ENCODE peak calls at places on chromosomes 12 and 14, in six cellular contexts. K is SK-N-SH, L is PC-3, B is HCT116, V is Karpas-422, W is MM.1S. Y is an unnamed sample.

GRCh38 chr12:53254816-53255545 is 13.1 kb upstream of the ESPL1 start:
- DNase-seq in B (no peak), V (no peak), L (no peak), W (no peak), K (no peak), Y (no peak)

GRCh38 chr14:88999137-88999536 is 174.7 kb downstream of the TTC8 start:
- DNase-seq in K (no peak), L (no peak), V (no peak), B (no peak), W (no peak), Y (no peak)

GRCh38 chr12:121003650-121004049 is 12.6 kb downstream of the C12orf43 start:
- DNase-seq in V (no peak), W (no peak), K (no peak), B (no peak), L (no peak), Y (no peak)

GRCh38 chr14:84453541-84453940 is 1076.4 kb upstream of the FLRT2 start:
- DNase-seq in W (no peak), V (no peak), B (no peak), L (no peak), K (no peak), Y (peak; percentile 11)

GRCh38 chr14:20429801-20430669 is 5.9 kb downstream of the KLHL33 start:
- DNase-seq in K (no peak), V (no peak), L (no peak), W (no peak), B (no peak), Y (no peak)

GRCh38 chr12:51815571-51815970 is 32.9 kb downstream of the FIGNL2 start:
- DNase-seq in K (no peak), L (no peak), W (no peak), B (no peak), V (no peak), Y (peak; percentile 23)

GRCh38 chr12:109422251-109422650 is 54.8 kb downstream of the KCTD10 start:
- DNase-seq in K (no peak), V (no peak), W (no peak), L (no peak), B (no peak), Y (no peak)

GRCh38 chr14:37491076-37491475 is 104.0 kb downstream of the FOXA1 start:
- DNase-seq in L (no peak), K (no peak), B (no peak), W (no peak), V (no peak), Y (no peak)

GRCh38 chr14:95061317-95062093 is 95.8 kb downstream of the DICER1 start:
- DNase-seq in K (no peak), L (no peak), V (no peak), B (no peak), W (no peak), Y (no peak)

GRCh38 chr12:49260831-49261363 is 4.0 kb upstream of the TUBA1C start:
- DNase-seq in W (no peak), L (no peak), K (no peak), V (no peak), B (no peak), Y (no peak)

GRCh38 chr12:5458229-5459050 is 26.5 kb downstream of the NTF3 start:
- DNase-seq in V (no peak), L (no peak), W (no peak), K (no peak), B (no peak), Y (no peak)

GRCh38 chr14:78227466-78228077 is 57.4 kb downstream of the NRXN3 start:
- DNase-seq in W (no peak), V (no peak), L (no peak), B (no peak), K (no peak), Y (peak; percentile 33)

GRCh38 chr14:90450151-90450550 is 53.3 kb downstream of the CALM1 start:
- DNase-seq in W (no peak), K (no peak), B (no peak), L (no peak), V (no peak), Y (no peak)

GRCh38 chr14:68860771-68861170 is 67.9 kb upstream of the ZFP36L1 start:
- DNase-seq in B (no peak), L (no peak), K (no peak), V (no peak), W (no peak), Y (no peak)

GRCh38 chr14:91303091-91303923 is 58.8 kb upstream of the GPR68 start:
- DNase-seq in B (peak; percentile 49), W (peak; percentile 26), V (peak; percentile 97), L (peak; percentile 32), K (peak; percentile 80), Y (peak; percentile 12)

GRCh38 chr12:131860472-131861260 is 32.5 kb downstream of the MMP17 start:
- DNase-seq in L (peak; percentile 95), B (peak; percentile 44), K (peak; percentile 69), W (no peak), V (peak; percentile 56), Y (peak; percentile 87)

GRCh38 chr14:31990959-31991541 is 86.1 kb upstream of the ARHGAP5 start:
- DNase-seq in L (peak; percentile 60), V (no peak), B (no peak), W (no peak), K (no peak), Y (peak; percentile 59)

GRCh38 chr12:4477133-4477532 is 31.5 kb upstream of the FGF6 start:
- DNase-seq in V (no peak), L (peak; percentile 45), W (no peak), B (no peak), K (no peak), Y (peak; percentile 13)

GRCh38 chr12:115569694-115570093 is 707.8 kb downstream of the MED13L start:
- DNase-seq in V (no peak), L (no peak), W (no peak), B (no peak), K (peak; percentile 72), Y (no peak)

GRCh38 chr12:66103011-66103913 is 27.3 kb downstream of the LLPH start:
- DNase-seq in B (peak; percentile 24), K (no peak), L (peak; percentile 13), V (peak; percentile 57), W (no peak), Y (peak; percentile 33)

GRCh38 chr14:36067428-36068187 is 108.9 kb downstream of the PTCSC3 start:
- DNase-seq in V (peak; percentile 99), W (no peak), B (no peak), L (peak; percentile 26), K (no peak), Y (no peak)

GRCh38 chr12:124727244-124727673 is 136.4 kb downstream of the SCARB1 start:
- DNase-seq in K (no peak), W (peak; percentile 7), L (peak; percentile 95), B (peak; percentile 83), V (peak; percentile 58), Y (peak; percentile 93)

GRCh38 chr14:55574988-55575387 is 5.0 kb upstream of the KTN1 start:
- DNase-seq in K (no peak), W (no peak), L (no peak), V (no peak), B (no peak), Y (no peak)

GRCh38 chr12:68940731-68941130 is 7.8 kb upstream of the CPM start:
- DNase-seq in L (no peak), W (no peak), B (no peak), K (no peak), V (no peak), Y (no peak)

GRCh38 chr12:71333418-71333817 is 106.2 kb upstream of the LGR5 start:
- DNase-seq in B (no peak), V (no peak), W (no peak), L (no peak), K (no peak), Y (no peak)

GRCh38 chr12:71338933-71339332 is 100.7 kb upstream of the LGR5 start:
- DNase-seq in W (no peak), B (no peak), V (no peak), K (no peak), L (no peak), Y (no peak)

GRCh38 chr12:71335668-71336257 is 103.8 kb upstream of the LGR5 start:
- DNase-seq in L (peak; percentile 63), W (no peak), K (no peak), B (no peak), V (no peak), Y (no peak)
- H3K9me2 ChIP-seq in L (no peaks in the 10 kb centered on the region), W (no peaks in the 10 kb centered on the region), K (no peaks in the 10 kb centered on the region), B (no peaks in the 10 kb centered on the region), V (no peaks in the 10 kb centered on the region), Y (no peaks in the 10 kb centered on the region)

GRCh38 chr12:12807970-12808702 is 5.0 kb upstream of the DDX47 start:
- DNase-seq in L (peak; percentile 56), B (no peak), V (peak; percentile 76), K (no peak), W (peak; percentile 79), Y (peak; percentile 67)
- H3K9ac ChIP-seq in L (peak overlapping the region; percentile 61), B (no peak overlapping the region), V (no peak overlapping the region), K (peak overlapping the region; percentile 2), W (peak overlapping the region; percentile 59), Y (peak overlapping the region; percentile 69)

DNA sequence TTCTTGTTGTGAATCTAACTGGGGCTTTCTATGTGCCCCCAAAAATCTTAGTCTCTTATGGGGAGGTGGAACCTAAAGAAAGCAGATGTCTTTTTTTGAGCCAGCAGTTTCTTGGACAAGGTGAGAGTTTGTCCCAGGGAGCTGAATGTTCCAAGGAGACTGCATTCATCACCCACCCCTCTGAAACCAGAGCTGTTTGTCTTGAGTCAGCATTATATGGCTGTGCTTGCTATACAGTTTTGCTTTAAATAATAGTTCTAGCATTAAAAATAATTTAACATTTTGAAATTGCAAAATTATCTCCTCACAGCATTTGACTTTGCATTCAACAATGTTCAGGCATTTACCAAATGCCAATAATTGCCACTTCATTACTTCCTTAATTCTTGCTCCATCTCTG is 813.3 kb downstream of the BCL11B start:
- DNase-seq in B (no peak), L (no peak), W (no peak), K (no peak), V (no peak), Y (no peak)
- H3K9me2 ChIP-seq in B (no peaks in the 10 kb centered on the region), L (no peaks in the 10 kb centered on the region), W (no peaks in the 10 kb centered on the region), K (no peaks in the 10 kb centered on the region), V (no peaks in the 10 kb centered on the region), Y (no peaks in the 10 kb centered on the region)

GRCh38 chr12:70722584-70723343 is 85.5 kb upstream of the PTPRB start:
- DNase-seq in L (no peak), B (no peak), W (peak; percentile 17), V (no peak), K (peak; percentile 10), Y (no peak)

GRCh38 chr12:70719084-70719483 is 81.9 kb upstream of the PTPRB start:
- DNase-seq in B (no peak), L (no peak), V (no peak), K (no peak), W (no peak), Y (no peak)

GRCh38 chr12:70721216-70721615 is 84.0 kb upstream of the PTPRB start:
- DNase-seq in B (no peak), K (no peak), W (no peak), L (no peak), V (no peak), Y (no peak)

GRCh38 chr12:70721958-70722357 is 84.7 kb upstream of the PTPRB start:
- DNase-seq in B (no peak), L (no peak), W (no peak), K (no peak), V (no peak), Y (no peak)

GRCh38 chr12:70719672-70720420 is 82.6 kb upstream of the PTPRB start:
- DNase-seq in B (no peak), V (peak; percentile 69), W (peak; percentile 30), L (peak; percentile 46), K (peak; percentile 48), Y (peak; percentile 64)
- H3K9ac ChIP-seq in B (no peak overlapping the region), V (no peak overlapping the region), W (no peak overlapping the region), L (no peak overlapping the region), K (peak overlapping the region; percentile 13), Y (peak overlapping the region; percentile 73)

Y was measured in GM23248.